ENCODE peak calls at places on chromosomes 2 and 18, in four cellular contexts. M is H1, X is left ventricle myocardium inferior, U is PC-9. L is an unnamed sample. For H3K4me1, the result is how much of the 10 kb centered on the place peaks cover.

GRCh38 chr18:31686572-31686971 is 2.2 kb upstream of the B4GALT6 start:
- DNase-seq in U (no peak), M (no peak), X (no peak), L (no peak)

GRCh38 chr2:146642066-146642465 is 1202.8 kb upstream of the ACVR2A start:
- DNase-seq in M (no peak), X (no peak), U (no peak), L (no peak)

GRCh38 chr2:95722331-95722730 is 130.5 kb downstream of the TRIM43 start:
- DNase-seq in U (no peak), M (no peak), X (no peak), L (no peak)

GRCh38 chr2:98028931-98029717 is 33.4 kb upstream of the TMEM131 start:
- DNase-seq in X (no peak), M (peak), U (no peak), L (no peak)

GRCh38 chr2:94977826-94978225 is 47.7 kb upstream of the MAL start:
- DNase-seq in U (no peak), M (no peak), X (no peak), L (no peak)

GRCh38 chr2:71153585-71153984 is 23.2 kb downstream of the MPHOSPH10 start:
- DNase-seq in X (no peak), M (no peak), U (no peak), L (no peak)

GRCh38 chr18:35267161-35267651 is 22.8 kb downstream of the ZSCAN30 start:
- DNase-seq in M (no peak), U (no peak), X (peak), L (no peak)

GRCh38 chr2:44942304-44943030 is 965 bp downstream of the SIX3 start:
- DNase-seq in X (no peak), U (no peak), M (peak), L (no peak)

GRCh38 chr2:120805011-120805410 is 69.3 kb downstream of the GLI2 start:
- DNase-seq in M (no peak), X (no peak), U (no peak), L (no peak)

GRCh38 chr2:75238670-75239330 is 39.5 kb upstream of the TACR1 start:
- DNase-seq in U (no peak), X (no peak), M (no peak), L (no peak)

GRCh38 chr2:232349546-232349945 is 29.0 kb upstream of the ALPP start:
- DNase-seq in X (peak), U (no peak), M (peak), L (no peak)

GRCh38 chr2:239187464-239188253 is 213.2 kb downstream of the HDAC4 start:
- DNase-seq in X (peak), M (no peak), U (no peak), L (no peak)

GRCh38 chr2:74045454-74045853 is 60.7 kb downstream of the TET3 start:
- DNase-seq in X (no peak), U (no peak), M (no peak), L (no peak)

GRCh38 chr2:176574415-176575236 is 305.4 kb downstream of the MTX2 start:
- DNase-seq in U (no peak), M (no peak), X (no peak), L (no peak)

GRCh38 chr2:117980783-117981676 is 32.8 kb downstream of the CCDC93 start:
- DNase-seq in X (no peak), M (no peak), U (no peak), L (no peak)

GRCh38 chr2:19474128-19474527 is 115.7 kb upstream of the OSR1 start:
- DNase-seq in X (no peak), U (no peak), M (no peak), L (no peak)

GRCh38 chr18:56639094-56639361 is 636 bp upstream of the TXNL1 start:
- DNase-seq in M (no peak), U (no peak), X (no peak), L (no peak)

GRCh38 chr18:34801769-34802168 is 91.7 kb downstream of the DTNA start:
- DNase-seq in X (no peak), M (no peak), U (no peak), L (no peak)

GRCh38 chr2:173590278-173590811 is 235.7 kb downstream of the CDCA7 start:
- DNase-seq in M (no peak), U (peak), X (peak), L (no peak)

GRCh38 chr2:158004131-158004530 is 97.5 kb upstream of the UPP2 start:
- DNase-seq in X (no peak), M (no peak), U (no peak), L (no peak)

GRCh38 chr2:135638825-135639224 is 102.8 kb upstream of the UBXN4 start:
- DNase-seq in X (no peak), U (no peak), M (no peak), L (no peak)

GRCh38 chr2:88167740-88168139 is 2.4 kb upstream of the THNSL2 start:
- DNase-seq in X (no peak), M (no peak), U (no peak), L (no peak)

GRCh38 chr18:49597152-49597551 is 35.3 kb downstream of the LIPG start:
- DNase-seq in M (no peak), U (no peak), X (no peak), L (no peak)

GRCh38 chr2:118433566-118433965 is 345.3 kb downstream of the INSIG2 start:
- DNase-seq in X (no peak), U (no peak), M (no peak), L (no peak)

GRCh38 chr2:2562867-2563266 is 231.8 kb upstream of the MYT1L start:
- DNase-seq in X (no peak), M (no peak), U (no peak), L (no peak)

GRCh38 chr2:203583696-203584095 is 48.6 kb upstream of the RAPH1 start:
- DNase-seq in X (no peak), M (no peak), U (no peak), L (no peak)

GRCh38 chr2:98870516-98871158 is 65.4 kb downstream of the CRACDL start:
- DNase-seq in U (no peak), M (no peak), X (no peak), L (peak)

GRCh38 chr2:36569267-36569860 is 28.6 kb downstream of the FEZ2 start:
- DNase-seq in U (no peak), X (no peak), M (no peak), L (no peak)

GRCh38 chr18:57122906-57123510 is 23.9 kb upstream of the BOD1L2 start:
- DNase-seq in U (no peak), X (no peak), M (no peak), L (no peak)

GRCh38 chr2:142315353-142315752 is 184.5 kb upstream of the LRP1B start:
- DNase-seq in M (no peak), U (no peak), X (no peak), L (no peak)

GRCh38 chr2:109378682-109379081 is 235.1 kb downstream of the SEPTIN10 start:
- DNase-seq in U (no peak), X (no peak), M (peak), L (no peak)

GRCh38 chr2:153823880-153824279 is 47.8 kb upstream of the GALNT13 start:
- DNase-seq in X (no peak), M (no peak), U (no peak), L (no peak)

GRCh38 chr18:69161383-69162028 is 239.2 kb upstream of the DOK6 start:
- DNase-seq in M (no peak), X (no peak), U (no peak), L (no peak)

GRCh38 chr2:83578405-83578804 is 880.7 kb downstream of the SUCLG1 start:
- DNase-seq in M (no peak), X (no peak), U (no peak), L (no peak)

GRCh38 chr2:233434666-233435375 is 80.5 kb downstream of the DGKD start:
- DNase-seq in M (no peak), X (no peak), U (no peak), L (no peak)

GRCh38 chr18:31040982-31041345 is 1.6 kb downstream of the DSC3 start:
- DNase-seq in U (no peak), M (no peak), X (no peak), L (no peak)

GRCh38 chr2:52431352-52431760 is 1336.2 kb upstream of the CHAC2 start:
- DNase-seq in U (no peak), X (no peak), M (no peak), L (no peak)

GRCh38 chr18:76827205-76827885 is 5.0 kb downstream of the ZNF236 start:
- DNase-seq in U (no peak), M (no peak), X (no peak), L (no peak)

GRCh38 chr18:31102941-31103340 is 720 bp upstream of the DSC2 start:
- DNase-seq in U (no peak), X (no peak), M (no peak), L (no peak)

GRCh38 chr2:69741281-69742169 is at the start of gene ANXA4:
- DNase-seq in X (peak), U (peak), M (peak), L (peak)

GRCh38 chr2:69744456-69744855 is 2.5 kb downstream of the ANXA4 start:
- DNase-seq in X (no peak), M (no peak), U (no peak), L (no peak)

GRCh38 chr2:69742170-69742952 is 427 bp downstream of the ANXA4 start:
- DNase-seq in U (peak), M (peak), X (peak), L (no peak)

DNA sequence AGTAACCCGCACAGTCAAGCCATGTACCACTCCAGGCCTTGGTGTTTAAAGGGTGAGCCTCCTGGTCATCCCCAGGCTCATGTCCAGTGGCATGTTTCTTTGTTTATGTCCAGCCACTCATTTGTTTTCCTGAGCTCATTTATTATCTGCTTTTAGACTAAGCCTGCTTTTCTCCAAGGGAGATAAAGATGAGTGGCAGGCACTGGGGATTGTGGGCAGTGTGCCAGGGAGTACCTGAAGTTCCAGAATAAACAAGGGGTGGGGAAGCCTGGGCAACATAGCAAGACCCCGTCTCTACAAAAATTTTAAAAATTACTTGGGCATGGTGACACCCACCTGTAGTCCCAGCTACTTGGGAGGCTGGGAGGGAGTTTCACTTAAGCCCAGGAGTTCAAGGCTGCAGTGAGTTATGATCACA is 1.9 kb downstream of the ANXA4 start:
- DNase-seq in M (peak), X (no peak), U (no peak), L (no peak)
- H3K4me3 ChIP-seq in M (no peak), X (no peak), U (no peak), L (no peak)

GRCh38 chr18:79456105-79456980 is 60.6 kb downstream of the NFATC1 start:
- DNase-seq in U (no peak), X (no peak), M (no peak), L (no peak)
- H3K4me1 ChIP-seq in U (under half), X (half or more), M (under half), L (under half)

GRCh38 chr2:47033102-47033880 is 117.7 kb upstream of the MCFD2 start:
- DNase-seq in X (no peak), M (no peak), U (no peak), L (no peak)
- H3K4me3 ChIP-seq in X (peak), M (no peak), U (peak), L (no peak)

GRCh38 chr2:111007757-111008688 is 112.7 kb upstream of the BCL2L11 start:
- DNase-seq in U (no peak), M (no peak), X (no peak), L (no peak)
- H3K4me1 ChIP-seq in U (under half), M (under half), X (under half), L (under half)

DNA sequence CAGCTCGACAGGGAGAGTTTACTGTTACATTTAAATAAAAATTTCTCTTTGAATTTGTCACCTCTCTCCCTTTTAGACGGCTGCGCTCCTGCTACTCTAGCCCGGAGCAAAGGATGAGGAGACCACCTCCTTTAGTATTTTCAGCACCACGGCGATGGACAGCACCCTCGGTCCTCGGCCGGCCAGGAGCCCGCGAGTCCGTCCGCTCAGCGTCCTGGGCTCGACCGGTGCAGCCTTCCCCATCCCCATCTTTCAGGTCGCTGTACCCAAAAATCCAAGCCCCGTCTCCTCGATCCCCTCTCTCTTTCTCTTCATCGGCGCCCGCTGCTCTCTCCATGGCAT is 831 bp downstream of the CELF4 start:
- DNase-seq in M (peak), U (no peak), X (peak), L (no peak)
- H3K4me3 ChIP-seq in M (peak), U (no peak), X (peak), L (peak)

GRCh38 chr18:22934789-22935188 is 1.7 kb downstream of the RBBP8 start:
- DNase-seq in U (no peak), M (no peak), X (no peak), L (no peak)
- H3K4me1 ChIP-seq in U (under half), M (under half), X (under half), L (under half)

GRCh38 chr2:23617817-23618216 is 232.8 kb downstream of the KLHL29 start:
- DNase-seq in X (peak), M (no peak), U (no peak), L (no peak)
- H3K4me3 ChIP-seq in X (peak), M (no peak), U (no peak), L (no peak)

L was measured in iPS DF 6.9.